ENCODE peak calls at places on chromosomes 7 and 10, in eight cellular contexts. R, Y, S, T, C, X, F and I are unnamed samples.

GRCh38 chr10:46560381-46560780 is 3.9 kb upstream of the GPRIN2 start:
- DNase-seq in R (no peak), Y (peak), S (no peak), T (peak), C (no peak), X (peak), F (peak), I (no peak)

GRCh38 chr7:8433477-8434289 is at the start of gene NXPH1:
- DNase-seq in R (no peak), Y (no peak), S (no peak), T (peak), C (no peak), X (no peak), F (peak), I (no peak)

GRCh38 chr7:98836811-98837631 is 32.8 kb downstream of the TMEM130 start:
- DNase-seq in R (peak), Y (no peak), S (peak), T (peak), C (peak), X (no peak), F (no peak), I (peak)

GRCh38 chr7:151503902-151504714 is 15.6 kb downstream of the RHEB start:
- DNase-seq in R (peak), Y (peak), S (peak), T (no peak), C (peak), X (peak), F (no peak), I (peak)

GRCh38 chr7:27976531-27976930 is 204.1 kb downstream of the JAZF1 start:
- DNase-seq in R (no peak), Y (no peak), S (no peak), T (no peak), C (no peak), X (no peak), F (no peak), I (no peak)

GRCh38 chr7:2637066-2637471 is 5.3 kb downstream of the TTYH3 start:
- DNase-seq in R (no peak), Y (no peak), S (no peak), T (peak), C (no peak), X (no peak), F (no peak), I (no peak)

GRCh38 chr10:52092390-52092789 is 221.7 kb upstream of the DKK1 start:
- DNase-seq in R (no peak), Y (no peak), S (no peak), T (no peak), C (peak), X (no peak), F (no peak), I (no peak)

GRCh38 chr7:3134715-3135114 is 91.0 kb upstream of the CARD11 start:
- DNase-seq in R (no peak), Y (no peak), S (peak), T (no peak), C (no peak), X (no peak), F (no peak), I (no peak)

GRCh38 chr7:149719050-149719899 is 54.1 kb downstream of the ZNF467 start:
- DNase-seq in R (peak), Y (no peak), S (peak), T (peak), C (peak), X (no peak), F (peak), I (peak)

GRCh38 chr10:17729630-17730029 is 22.4 kb upstream of the TMEM236 start:
- DNase-seq in R (no peak), Y (no peak), S (peak), T (no peak), C (no peak), X (no peak), F (no peak), I (no peak)

GRCh38 chr10:118287076-118287806 is 54.9 kb downstream of the FAM204A start:
- DNase-seq in R (no peak), Y (no peak), S (no peak), T (no peak), C (no peak), X (no peak), F (no peak), I (no peak)

GRCh38 chr7:126958367-126958766 is 294.4 kb downstream of the GRM8 start:
- DNase-seq in R (no peak), Y (no peak), S (no peak), T (no peak), C (no peak), X (no peak), F (no peak), I (no peak)

GRCh38 chr10:17662193-17663138 is 18.5 kb downstream of the STAM start:
- DNase-seq in R (no peak), Y (no peak), S (no peak), T (no peak), C (no peak), X (no peak), F (no peak), I (no peak)

GRCh38 chr7:44441079-44441478 is 49.4 kb downstream of the NUDCD3 start:
- DNase-seq in R (no peak), Y (no peak), S (no peak), T (no peak), C (no peak), X (no peak), F (no peak), I (no peak)

GRCh38 chr10:97119058-97119832 is 66.5 kb downstream of the SLIT1 start:
- DNase-seq in R (no peak), Y (no peak), S (no peak), T (no peak), C (no peak), X (no peak), F (peak), I (no peak)

GRCh38 chr7:96901822-96902412 is 103.4 kb upstream of the DLX6 start:
- DNase-seq in R (no peak), Y (no peak), S (no peak), T (no peak), C (no peak), X (no peak), F (no peak), I (no peak)

GRCh38 chr7:16494955-16495719 is 29.6 kb upstream of the SOSTDC1 start:
- DNase-seq in R (no peak), Y (no peak), S (no peak), T (no peak), C (no peak), X (no peak), F (no peak), I (no peak)

GRCh38 chr10:37856881-37857286 is 526 bp downstream of the ZNF248 start:
- DNase-seq in R (no peak), Y (peak), S (peak), T (peak), C (no peak), X (no peak), F (peak), I (no peak)

GRCh38 chr10:30027057-30028005 is 32.1 kb downstream of the JCAD start:
- DNase-seq in R (no peak), Y (peak), S (no peak), T (peak), C (peak), X (no peak), F (peak), I (peak)

GRCh38 chr7:126979722-126980121 is 273.0 kb downstream of the GRM8 start:
- DNase-seq in R (no peak), Y (no peak), S (no peak), T (no peak), C (no peak), X (no peak), F (no peak), I (no peak)

GRCh38 chr10:59362184-59362966 is at the start of gene FAM13C:
- DNase-seq in R (peak), Y (peak), S (peak), T (peak), C (peak), X (peak), F (peak), I (peak)

GRCh38 chr10:133332936-133333699 is 3.6 kb downstream of the CALY start:
- DNase-seq in R (no peak), Y (no peak), S (no peak), T (no peak), C (no peak), X (no peak), F (no peak), I (no peak)

GRCh38 chr10:133326745-133327650 is 9.7 kb downstream of the CALY start:
- DNase-seq in R (no peak), Y (no peak), S (peak), T (no peak), C (peak), X (no peak), F (no peak), I (no peak)

GRCh38 chr10:133327651-133328357 is 8.9 kb downstream of the CALY start:
- DNase-seq in R (no peak), Y (no peak), S (peak), T (no peak), C (no peak), X (no peak), F (no peak), I (no peak)

GRCh38 chr10:133328358-133329343 is 8.0 kb downstream of the CALY start:
- DNase-seq in R (no peak), Y (no peak), S (no peak), T (no peak), C (no peak), X (no peak), F (no peak), I (no peak)

DNA sequence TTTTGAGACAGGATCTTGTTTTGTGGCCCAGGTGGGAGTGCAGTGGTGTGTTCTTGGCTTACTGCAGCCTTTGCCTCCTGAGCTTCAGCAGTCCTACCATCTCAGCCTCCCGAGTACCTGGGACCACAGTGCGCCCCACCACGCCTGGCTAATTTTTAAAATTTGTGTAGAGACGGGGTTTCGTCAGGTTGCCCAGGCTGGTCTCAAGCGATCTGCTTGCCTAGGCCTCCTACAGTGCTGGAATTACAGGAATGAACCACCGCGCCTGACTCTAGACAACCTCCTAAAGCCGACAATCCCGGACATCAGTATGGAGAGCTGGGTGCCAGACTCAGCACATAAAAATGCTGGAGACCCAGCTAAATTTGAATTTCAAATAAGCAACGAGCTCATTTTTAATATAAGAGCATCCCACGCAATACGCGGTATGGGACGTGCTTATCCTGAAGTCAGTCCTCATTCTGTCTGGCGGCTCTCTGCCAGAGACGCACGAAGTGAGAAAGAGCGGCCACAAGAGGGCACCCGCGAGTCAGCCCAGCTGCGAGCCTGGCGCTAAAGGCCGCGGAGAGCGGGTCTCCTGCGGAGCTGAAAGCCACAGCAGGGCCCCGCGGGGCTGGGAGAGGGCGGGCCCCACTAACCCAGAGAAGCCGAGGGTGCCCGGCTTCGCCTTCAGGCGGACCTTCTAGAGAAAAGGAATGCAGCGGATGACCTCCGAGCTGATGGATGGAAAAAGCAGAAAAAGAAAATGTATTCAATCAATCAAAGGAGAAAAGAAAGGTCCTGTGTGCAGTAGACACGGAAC is 7.1 kb downstream of the CALY start:
- DNase-seq in R (peak), Y (peak), S (peak), T (peak), C (peak), X (peak), F (peak), I (peak)
- TF ChIP-seq CTCF in R (peak), Y (peak), S (peak), T (peak), C (peak), X (peak), F (peak), I (peak)

DNA sequence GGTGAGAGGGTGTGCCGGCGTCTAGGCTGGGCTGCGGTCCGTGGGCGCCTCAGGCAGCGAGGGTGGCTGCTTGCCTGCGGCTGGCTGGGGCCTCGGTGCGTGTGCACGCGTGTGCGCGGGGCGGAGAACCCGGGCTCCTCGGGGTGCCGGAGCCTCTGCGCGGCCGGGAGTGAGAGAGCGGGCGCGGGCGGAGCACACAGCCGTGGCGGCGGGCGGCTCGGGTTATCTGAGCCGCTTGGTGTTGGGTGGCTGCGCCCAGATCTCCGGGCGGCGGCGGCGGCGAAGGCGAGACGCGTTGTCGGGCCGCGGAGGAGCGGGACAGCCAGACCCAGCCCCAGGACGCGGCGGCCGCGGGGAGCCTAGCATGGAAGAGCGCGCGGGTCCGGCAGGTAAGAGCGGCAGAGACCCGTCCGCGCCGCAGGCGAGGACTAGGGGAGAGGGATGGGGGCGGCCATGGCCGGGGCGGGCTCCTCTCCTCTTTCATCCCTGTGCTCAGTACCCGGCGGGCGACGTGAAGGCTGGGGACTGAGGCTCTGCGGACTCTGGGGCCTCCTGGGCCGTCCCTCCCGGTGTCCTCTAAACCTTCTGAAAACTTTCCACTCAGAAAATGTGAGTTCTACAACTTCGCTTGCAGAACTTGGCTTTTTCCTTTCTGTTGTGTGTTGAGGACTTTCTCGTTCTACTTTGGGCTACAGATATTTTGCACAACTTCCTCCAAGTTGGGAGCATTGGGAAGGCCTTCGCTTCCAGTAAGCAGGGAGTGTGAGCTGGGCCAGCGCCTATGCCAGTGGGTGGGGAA is 9.8 kb upstream of the PAX2 start:
- DNase-seq in R (no peak), Y (no peak), S (no peak), T (no peak), C (no peak), X (no peak), F (peak), I (no peak)
- H3K4me3 ChIP-seq in R (no peak), Y (no peak), S (no peak), T (no peak), C (no peak), X (no peak), F (peak), I (no peak)

GRCh38 chr7:75842836-75843446 is 29.3 kb upstream of the CCL24 start:
- DNase-seq in R (peak), Y (no peak), S (peak), T (peak), C (peak), X (no peak), F (no peak), I (peak)
- TF ChIP-seq CTCF in R (no peak), Y (no peak), S (no peak), T (no peak), C (no peak), X (no peak), F (no peak), I (no peak)

DNA sequence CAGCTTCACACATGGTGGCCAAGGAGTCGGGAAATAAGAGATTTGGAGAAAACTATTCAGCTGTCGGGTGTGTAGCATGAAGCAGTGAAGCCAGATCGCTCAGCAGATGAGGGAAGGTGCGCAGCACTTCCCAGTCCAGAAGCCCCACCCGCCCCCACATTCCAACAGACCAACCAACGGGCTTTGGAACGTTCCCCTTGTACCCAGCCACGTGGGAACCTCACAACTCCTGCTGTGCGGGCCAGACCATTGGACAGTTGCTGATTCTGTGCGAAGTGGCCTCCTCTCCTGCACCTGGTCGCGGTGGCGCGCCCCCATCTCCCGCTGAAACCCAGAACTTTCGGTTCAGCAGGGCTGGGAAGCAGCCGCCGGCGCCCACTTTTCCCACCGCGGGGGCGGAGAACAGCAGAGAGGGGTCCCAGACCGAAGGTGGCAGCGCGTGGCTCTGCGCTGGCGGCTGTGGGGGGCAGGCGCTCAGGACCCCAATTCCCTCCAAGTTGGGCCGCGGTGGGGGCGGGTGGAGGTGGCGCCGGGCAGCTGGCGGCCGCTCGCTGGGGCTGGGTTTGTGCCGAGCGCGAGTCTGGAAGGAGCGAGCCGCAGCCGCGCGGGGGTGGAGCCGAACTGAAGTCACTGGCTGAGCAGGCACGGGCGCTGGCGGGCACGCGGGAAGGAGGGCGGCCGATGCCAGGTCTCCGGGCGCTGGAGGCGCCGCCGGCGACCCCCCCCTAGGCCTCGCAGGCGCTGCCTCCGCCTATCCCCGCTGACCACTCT is 1301.5 kb upstream of the SORCS1 start:
- DNase-seq in R (peak), Y (no peak), S (peak), T (peak), C (peak), X (no peak), F (peak), I (peak)
- H3K4me3 ChIP-seq in R (peak), Y (peak), S (peak), T (peak), C (peak), X (peak), F (peak), I (peak)

DNA sequence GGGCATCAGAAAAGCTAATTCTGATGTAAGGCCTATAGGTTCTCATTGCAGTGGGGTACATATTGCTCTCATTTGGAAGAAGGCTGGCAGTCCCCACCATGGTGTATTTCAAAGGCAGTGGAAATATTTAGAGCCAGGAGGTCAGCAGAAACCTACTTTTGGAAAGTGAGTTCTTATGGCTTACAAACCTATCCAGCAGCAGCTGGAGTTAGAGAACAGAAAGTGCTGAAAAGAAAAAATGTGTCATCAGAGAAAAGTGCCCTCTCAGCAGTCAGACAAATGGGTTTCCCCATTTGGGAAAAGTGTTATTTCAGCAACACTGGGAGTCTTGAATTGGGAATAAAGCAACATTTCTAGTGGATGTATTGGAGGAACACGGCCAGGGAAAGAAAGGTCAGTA is 105.7 kb upstream of the IGFBP3 start:
- DNase-seq in R (no peak), Y (no peak), S (no peak), T (no peak), C (no peak), X (no peak), F (no peak), I (no peak)
- TF ChIP-seq CTCF in R (no peak), Y (no peak), S (no peak), T (no peak), C (no peak), X (no peak), F (no peak), I (no peak)

GRCh38 chr10:114179148-114179547 is at the start of gene TDRD1:
- DNase-seq in R (no peak), Y (no peak), S (no peak), T (peak), C (peak), X (no peak), F (no peak), I (no peak)
- H3K4me3 ChIP-seq in R (no peak), Y (no peak), S (no peak), T (peak), C (peak), X (no peak), F (no peak), I (no peak)